ENCODE peak calls at places on chromosome 17, in four cellular contexts. K is mesenchymal stem cell, S is neuronal stem cell, J is H1. U is an unnamed sample.

GRCh38 chr17:72381597-72382397 is 261.0 kb downstream of the SOX9 start:
- DNase-seq in S (no peak), K (no peak), J (peak), U (no peak)

GRCh38 chr17:44197980-44198720 is 1.5 kb downstream of the ATXN7L3 start:
- DNase-seq in S (no peak), K (peak), J (no peak), U (no peak)

GRCh38 chr17:79976451-79976850 is 59.2 kb downstream of the TBC1D16 start:
- DNase-seq in J (no peak), K (no peak), S (no peak), U (no peak)

GRCh38 chr17:51647873-51648272 is 387.5 kb downstream of the UTP18 start:
- DNase-seq in S (no peak), J (no peak), K (no peak), U (peak)

GRCh38 chr17:34306466-34306865 is 12.8 kb upstream of the CCL8 start:
- DNase-seq in K (peak), S (no peak), J (peak), U (no peak)

GRCh38 chr17:69654981-69655581 is 240.6 kb downstream of the MAP2K6 start:
- DNase-seq in K (peak), J (no peak), S (no peak), U (no peak)

GRCh38 chr17:72846399-72846798 is 246.1 kb downstream of the SLC39A11 start:
- DNase-seq in J (no peak), K (no peak), S (no peak), U (no peak)

GRCh38 chr17:50931003-50931878 is 65.1 kb upstream of the TOB1 start:
- DNase-seq in J (peak), S (peak), K (peak), U (peak)

GRCh38 chr17:81553018-81553615 is 964 bp upstream of the FAAP100 start:
- DNase-seq in K (peak), S (peak), J (peak), U (peak)

GRCh38 chr17:62094175-62094574 is 29.1 kb upstream of the MED13 start:
- DNase-seq in S (no peak), J (no peak), K (peak), U (no peak)

GRCh38 chr17:82491196-82491530 is 28.4 kb upstream of the FOXK2 start:
- DNase-seq in J (no peak), S (no peak), K (no peak), U (no peak)

GRCh38 chr17:50170662-50171370 is 5.0 kb downstream of the SGCA start:
- DNase-seq in J (no peak), S (no peak), K (no peak), U (no peak)

GRCh38 chr17:47889734-47890529 is 6.1 kb upstream of the SP2 start:
- DNase-seq in S (peak), K (peak), J (peak), U (peak)
- H2AFZ ChIP-seq in S (no peak), K (no peak), J (no peak), U (no peak)

DNA sequence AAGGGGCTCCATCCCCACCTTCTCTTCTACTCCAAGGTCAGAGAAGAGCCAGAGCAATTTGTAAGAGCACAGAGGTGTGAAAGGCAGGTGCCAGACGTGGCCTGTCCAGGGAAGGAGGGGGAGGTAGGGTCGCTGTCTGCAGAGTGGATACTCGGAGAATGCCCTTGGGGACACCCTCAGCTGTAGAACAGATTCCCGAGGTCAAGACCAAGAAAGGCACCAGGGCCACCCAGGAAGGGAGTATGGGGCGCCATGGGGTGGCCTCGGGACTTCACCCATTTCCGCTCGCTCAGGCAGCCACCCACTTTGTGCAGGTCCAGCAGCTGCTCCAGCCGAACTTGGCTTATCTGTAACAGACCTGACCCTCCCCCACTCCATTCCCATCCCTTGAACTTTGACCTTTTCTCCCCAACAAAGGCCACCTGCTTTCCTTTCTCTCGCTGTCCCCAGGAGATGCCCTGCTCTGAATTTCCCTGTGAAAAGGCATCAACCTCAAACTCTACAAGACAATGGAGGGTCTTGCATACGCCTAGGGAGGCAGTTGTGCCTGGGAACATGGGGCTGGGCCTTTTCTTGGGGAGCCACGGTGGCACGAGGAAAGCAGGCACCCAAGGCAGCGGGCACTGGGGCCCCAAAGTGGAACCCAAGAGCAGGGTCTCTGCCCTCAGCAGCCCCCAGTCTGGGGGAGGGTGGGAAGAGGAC is 11.3 kb upstream of the AXIN2 start:
- DNase-seq in J (peak), K (no peak), S (no peak), U (no peak)
- H2BK12ac ChIP-seq in J (peak), K (no peak), S (no peak), U (no peak)

DNA sequence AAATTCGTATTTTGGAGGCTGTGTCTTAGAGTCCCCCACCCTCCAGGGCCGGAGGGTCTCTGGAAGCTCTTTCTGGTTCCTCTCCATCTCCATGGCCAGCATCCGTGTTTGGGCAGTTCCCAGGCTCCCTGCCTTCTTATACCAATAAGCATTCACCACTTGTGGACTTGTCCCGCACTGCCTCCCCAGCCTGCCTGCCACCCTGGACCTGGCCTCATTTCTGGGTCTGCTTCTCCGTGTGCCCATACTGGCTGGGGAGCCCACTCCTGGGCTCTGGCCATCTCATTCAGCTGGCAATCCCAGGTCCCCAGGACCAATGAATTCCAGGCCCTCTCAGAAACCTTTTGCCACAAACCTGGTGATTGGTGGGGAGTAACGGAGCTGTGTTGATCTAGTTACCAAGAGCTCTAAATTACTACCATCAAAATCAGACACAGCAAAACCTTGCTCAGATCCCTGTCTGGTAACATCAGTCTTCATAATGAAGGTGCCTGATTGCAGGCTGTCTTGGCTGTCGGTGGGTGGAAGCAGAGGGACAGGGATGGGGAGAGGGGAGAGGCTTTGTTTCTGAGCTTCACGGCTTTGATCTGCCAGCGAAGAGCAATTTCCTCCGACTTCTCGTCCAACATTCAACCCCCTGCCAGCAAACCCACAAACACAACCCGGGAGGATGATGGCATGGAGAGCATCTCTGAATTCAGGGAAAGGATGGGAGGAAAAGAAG is 27.7 kb upstream of the CRHR1 start:
- DNase-seq in K (no peak), J (no peak), S (no peak), U (no peak)
- H2AFZ ChIP-seq in K (no peak), J (no peak), S (no peak), U (no peak)

GRCh38 chr17:41735744-41736143 is 1.3 kb upstream of the HAP1 start:
- DNase-seq in S (no peak), K (no peak), J (no peak), U (no peak)

GRCh38 chr17:41734949-41735313 is 488 bp upstream of the HAP1 start:
- DNase-seq in J (no peak), S (no peak), K (no peak), U (no peak)

GRCh38 chr17:41731836-41732235 is 2.6 kb downstream of the HAP1 start:
- DNase-seq in J (no peak), K (no peak), S (no peak), U (no peak)

GRCh38 chr17:41733348-41734138 is 900 bp downstream of the HAP1 start:
- DNase-seq in S (no peak), J (no peak), K (no peak), U (no peak)

DNA sequence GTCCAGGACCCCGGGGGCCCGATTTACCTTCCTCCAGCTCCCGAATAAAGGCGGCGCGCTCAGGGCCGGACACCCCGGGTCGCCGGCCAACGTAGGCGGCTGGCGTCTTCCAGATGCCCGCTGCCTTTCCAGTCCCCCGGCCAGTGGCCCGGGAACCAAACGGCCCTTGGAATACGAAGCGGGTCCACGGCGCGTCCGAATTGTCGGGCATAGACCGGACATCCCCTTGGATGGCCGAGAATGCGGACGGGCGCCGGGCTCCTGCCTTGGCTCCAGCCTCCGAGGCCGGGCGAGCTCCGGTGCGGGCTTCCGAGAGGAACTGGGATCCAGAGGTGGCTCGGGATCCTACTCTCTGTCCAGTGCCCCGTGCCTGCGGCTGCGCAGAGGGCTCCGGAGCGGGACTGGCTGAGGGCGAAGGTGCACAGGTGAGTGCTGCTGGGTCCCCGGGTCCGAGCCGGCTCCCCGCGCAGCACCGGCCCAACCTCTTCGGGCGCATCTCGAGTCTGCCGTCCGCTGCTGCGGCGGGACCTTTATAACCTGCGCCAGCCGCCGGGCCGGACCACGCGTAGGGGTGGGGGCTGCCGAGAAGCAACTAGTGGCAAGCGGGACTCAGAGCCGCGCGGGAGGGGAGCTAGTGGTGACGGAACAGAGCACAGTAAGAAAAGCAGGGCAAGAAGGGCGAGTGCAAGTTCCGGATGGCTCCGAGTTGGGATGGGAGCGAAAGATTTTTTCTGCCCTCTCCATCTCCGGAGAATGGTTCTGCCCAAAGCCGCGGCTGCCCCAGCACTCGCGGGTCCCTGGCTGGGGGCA is at the start of gene HAP1:
- DNase-seq in S (peak), J (peak), K (peak), U (peak)
- H2BK12ac ChIP-seq in S (peak), J (peak), K (peak), U (peak)

DNA sequence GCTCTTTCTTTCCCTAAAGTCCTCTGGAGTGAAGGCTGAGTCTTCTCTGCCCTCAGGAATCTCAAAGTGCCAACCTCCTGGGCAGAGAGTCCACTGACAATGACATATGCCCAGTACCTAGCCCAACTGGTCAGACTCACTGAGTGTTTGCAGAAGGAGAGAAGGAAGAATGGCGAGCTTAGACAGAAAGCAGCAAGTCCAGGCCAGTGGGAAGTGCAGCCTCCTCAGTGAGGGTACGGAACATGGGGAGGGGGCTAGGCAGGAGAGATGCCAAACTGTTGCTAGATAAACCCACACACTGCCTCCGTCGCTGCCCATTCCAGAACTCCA is 678 bp downstream of the EXOC7 start:
- DNase-seq in J (no peak), S (no peak), K (no peak), U (no peak)
- H2AFZ ChIP-seq in J (peak), S (peak), K (peak), U (no peak)

DNA sequence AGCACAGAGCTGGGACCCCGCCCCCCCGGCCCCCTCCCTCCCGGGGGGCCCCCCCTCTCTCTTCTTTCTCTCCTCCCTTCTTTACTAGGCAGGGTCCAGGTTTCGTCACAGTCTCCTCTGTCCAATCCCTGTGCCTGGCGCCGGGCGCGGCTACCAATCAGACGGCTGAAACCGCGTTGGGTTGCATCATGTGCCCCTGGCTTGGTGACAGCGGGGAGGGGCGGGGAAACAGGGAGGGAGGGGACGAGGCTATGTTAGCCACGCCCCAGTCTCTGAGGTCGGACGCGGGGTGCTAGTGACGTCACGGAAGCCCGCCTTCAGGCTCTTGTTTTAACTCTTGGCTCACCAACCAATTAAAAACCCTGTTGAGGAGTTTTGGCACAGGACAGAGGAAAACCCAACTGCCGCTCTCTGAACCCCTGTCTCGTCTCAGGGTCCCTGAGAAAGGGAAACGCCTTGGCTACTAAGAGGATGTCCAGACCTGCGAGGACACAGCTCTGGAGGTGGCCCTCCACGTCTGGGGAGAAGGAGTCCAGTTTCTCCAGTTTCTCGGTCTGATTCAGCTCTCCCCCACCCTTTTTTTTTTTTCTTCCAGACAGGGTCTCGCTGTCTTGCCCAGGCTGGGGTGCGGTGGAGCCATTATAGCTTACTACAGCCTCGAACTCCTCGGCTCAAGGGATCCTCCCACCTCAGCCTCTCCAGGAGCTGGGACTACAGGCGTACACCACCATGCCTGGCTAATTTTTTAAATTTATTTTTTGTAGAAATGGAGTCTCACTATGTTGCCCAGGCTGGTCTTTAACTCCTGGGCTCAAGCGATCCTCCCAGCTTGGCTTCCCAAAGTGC is 441 bp upstream of the PLEKHH3 start:
- DNase-seq in S (peak), K (peak), J (peak), U (peak)
- H2BK12ac ChIP-seq in S (no peak), K (peak), J (peak), U (peak)

GRCh38 chr17:19996502-19996901 is 12.7 kb upstream of the SPECC1 start:
- DNase-seq in J (no peak), S (no peak), K (no peak), U (no peak)
- H2AFZ ChIP-seq in J (no peak), S (peak), K (no peak), U (no peak)

GRCh38 chr17:21375162-21375560 is 996 bp upstream of the KCNJ12 start:
- DNase-seq in S (no peak), J (no peak), K (no peak), U (no peak)

GRCh38 chr17:21375757-21376584 is at the start of gene KCNJ12:
- DNase-seq in K (no peak), S (no peak), J (no peak), U (no peak)

GRCh38 chr17:21377821-21378396 is 1.8 kb downstream of the KCNJ12 start:
- DNase-seq in J (peak), K (no peak), S (no peak), U (no peak)

GRCh38 chr17:21376835-21377690 is 906 bp downstream of the KCNJ12 start:
- DNase-seq in J (peak), S (no peak), K (peak), U (peak)

GRCh38 chr17:21376585-21376834 is 353 bp downstream of the KCNJ12 start:
- DNase-seq in J (no peak), S (no peak), K (no peak), U (no peak)
- H2BK12ac ChIP-seq in J (no peak), S (no peak), K (no peak), U (no peak)

DNA sequence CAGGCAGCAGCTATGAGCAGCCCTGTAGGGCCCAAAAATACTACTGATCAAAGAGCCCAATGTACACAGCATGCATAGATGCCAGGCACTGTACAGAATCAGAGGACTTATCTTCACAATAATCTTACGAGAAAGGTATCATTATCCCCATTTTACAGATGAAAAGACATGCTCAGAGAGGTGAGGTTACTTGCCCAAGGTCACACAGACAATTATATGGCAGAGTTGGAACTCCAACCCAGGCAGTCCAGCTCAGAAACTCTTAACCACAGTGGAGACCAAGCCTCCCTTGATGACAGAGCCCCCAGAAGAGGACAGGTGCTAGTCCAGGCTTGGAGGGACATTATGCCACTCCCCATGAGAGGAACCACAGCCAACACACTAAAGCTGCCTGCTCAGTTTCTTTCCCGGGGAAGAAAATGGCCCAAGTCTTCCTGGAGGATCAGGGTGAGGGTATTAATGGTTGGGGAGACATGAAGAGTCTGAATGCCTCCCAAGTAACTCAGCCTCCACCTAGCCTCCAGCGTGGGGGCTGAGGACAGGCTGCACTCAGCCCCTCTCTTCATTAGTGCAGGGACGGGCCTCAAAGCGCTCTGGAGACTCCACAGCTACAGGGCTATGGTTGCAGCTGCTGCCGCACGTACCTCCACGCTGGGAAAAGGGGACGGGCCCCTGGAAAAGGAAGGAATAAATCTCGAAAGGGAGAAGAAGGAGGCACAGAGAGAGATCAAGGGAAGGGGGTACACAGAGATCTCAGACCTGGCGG is 820 bp downstream of the UNC119 start:
- DNase-seq in K (peak), S (no peak), J (no peak), U (peak)
- H2AFZ ChIP-seq in K (no peak), S (peak), J (no peak), U (peak)

GRCh38 chr17:29043539-29044165 is 711 bp downstream of the PIPOX start:
- DNase-seq in J (no peak), K (no peak), S (no peak), U (no peak)
- H2BK12ac ChIP-seq in J (peak), K (no peak), S (no peak), U (no peak)